ENCODE peak calls at places on chromosome 1, in eight cellular contexts. O is trophoblast cell, K is AG04450, Z is heart left ventricle, J is mesenchymal stem cell, C is ovary, I is testis, P is caudate nucleus. L is an unnamed sample.

GRCh38 chr1:56081151-56081550 is 498.2 kb downstream of the PLPP3 start:
- DNase-seq in C (peak), O (peak), J (peak), Z (peak), P (no peak), K (peak), I (no peak), L (no peak)

GRCh38 chr1:230713915-230714764 is at the start of gene AGT:
- DNase-seq in Z (peak), O (no peak), K (peak), C (peak), I (peak), J (peak), P (peak), L (peak)

GRCh38 chr1:92747735-92748134 is 37.2 kb downstream of the EVI5 start:
- DNase-seq in O (no peak), Z (no peak), J (peak), C (no peak), P (no peak), K (no peak), I (no peak), L (no peak)

GRCh38 chr1:73144321-73144720 is 862.0 kb upstream of the NEGR1 start:
- DNase-seq in P (no peak), O (no peak), J (no peak), K (no peak), I (no peak), Z (no peak), C (no peak), L (no peak)

GRCh38 chr1:46553506-46553905 is 2.1 kb upstream of the KNCN start:
- DNase-seq in Z (no peak), C (no peak), J (no peak), K (no peak), I (no peak), O (no peak), P (no peak), L (no peak)

GRCh38 chr1:32364836-32365235 is 2.5 kb downstream of the TSSK3 start:
- DNase-seq in O (no peak), K (no peak), Z (no peak), J (no peak), P (no peak), C (no peak), I (no peak), L (no peak)

GRCh38 chr1:39573736-39574624 is 2.6 kb downstream of the PABPC4 start:
- DNase-seq in I (no peak), K (no peak), J (peak), Z (peak), O (peak), P (no peak), C (no peak), L (peak)

GRCh38 chr1:200873116-200873670 is 412 bp downstream of the GPR25 start:
- DNase-seq in C (peak), O (no peak), I (no peak), P (no peak), J (no peak), K (no peak), Z (no peak), L (no peak)

GRCh38 chr1:235954306-235955283 is 87.9 kb upstream of the LYST start:
- DNase-seq in C (no peak), Z (no peak), K (no peak), I (no peak), O (peak), P (peak), J (peak), L (no peak)

GRCh38 chr1:56505792-56506191 is 73.6 kb downstream of the PLPP3 start:
- DNase-seq in J (no peak), O (no peak), K (no peak), C (no peak), P (no peak), I (no peak), Z (no peak), L (no peak)

GRCh38 chr1:203867816-203868215 is 6.4 kb downstream of the SNRPE start:
- DNase-seq in O (peak), I (no peak), P (no peak), C (no peak), J (no peak), Z (no peak), K (no peak), L (no peak)

GRCh38 chr1:11062965-11063401 is 3.2 kb upstream of the SRM start:
- DNase-seq in I (no peak), J (no peak), O (no peak), K (no peak), P (no peak), C (no peak), Z (no peak), L (no peak)

GRCh38 chr1:241351841-241352240 is 5.2 kb downstream of the RGS7 start:
- DNase-seq in C (no peak), K (no peak), Z (no peak), O (no peak), P (no peak), I (no peak), J (no peak), L (no peak)

GRCh38 chr1:227901906-227902640 is 45.7 kb downstream of the WNT9A start:
- DNase-seq in J (peak), P (no peak), Z (no peak), O (no peak), I (no peak), C (no peak), K (no peak), L (no peak)

GRCh38 chr1:115771847-115772457 is 3.4 kb upstream of the CASQ2 start:
- DNase-seq in C (peak), Z (peak), P (peak), K (peak), J (peak), O (peak), I (peak), L (peak)

GRCh38 chr1:2949966-2950925 is 71.0 kb upstream of the ACTRT2 start:
- DNase-seq in Z (no peak), K (no peak), O (no peak), J (no peak), C (no peak), I (no peak), P (no peak), L (no peak)

GRCh38 chr1:187549540-187549939 is 720.8 kb downstream of the PLA2G4A start:
- DNase-seq in I (no peak), C (no peak), Z (no peak), P (no peak), J (no peak), K (no peak), O (no peak), L (no peak)

GRCh38 chr1:165109013-165109412 is 247.5 kb downstream of the LMX1A start:
- DNase-seq in J (no peak), Z (no peak), P (no peak), C (no peak), I (no peak), K (no peak), O (no peak), L (no peak)

GRCh38 chr1:163163861-163164582 is 38.7 kb downstream of the RGS5 start:
- DNase-seq in I (peak), J (peak), C (no peak), K (peak), Z (no peak), O (no peak), P (no peak), L (no peak)

GRCh38 chr1:32215629-32216505 is 6.3 kb downstream of the TMEM234 start:
- DNase-seq in J (peak), K (no peak), C (peak), O (peak), P (peak), I (peak), Z (peak), L (peak)

GRCh38 chr1:27001570-27002360 is 8.3 kb downstream of the TRNP1 start:
- DNase-seq in J (peak), I (peak), P (peak), K (no peak), C (no peak), O (no peak), Z (peak), L (no peak)
- H3K27ac ChIP-seq in J (peak), I (no peak), P (peak), K (peak), C (no peak), O (no peak), Z (peak), L (peak)

GRCh38 chr1:244231193-244231571 is 180.1 kb downstream of the ZBTB18 start:
- DNase-seq in I (no peak), K (no peak), P (no peak), O (peak), C (no peak), J (no peak), Z (no peak), L (no peak)
- H3K27ac ChIP-seq in I (no peak), K (no peak), P (no peak), O (no peak), C (no peak), J (no peak), Z (no peak), L (no peak)

GRCh38 chr1:79295967-79296366 is 289.4 kb upstream of the ADGRL4 start:
- DNase-seq in K (no peak), Z (no peak), P (no peak), C (no peak), O (peak), J (peak), I (no peak), L (no peak)
- H3K27ac ChIP-seq in K (no peak), Z (no peak), P (no peak), C (no peak), O (no peak), J (no peak), I (no peak), L (no peak)

GRCh38 chr1:109133815-109134214 is 19.9 kb downstream of the ELAPOR1 start:
- DNase-seq in J (no peak), O (no peak), P (peak), K (no peak), C (no peak), I (no peak), Z (peak), L (no peak)
- H3K27ac ChIP-seq in J (no peak), O (no peak), P (no peak), K (no peak), C (no peak), I (no peak), Z (no peak), L (no peak)

GRCh38 chr1:246682231-246682895 is 41.8 kb upstream of the SCCPDH start:
- DNase-seq in Z (peak), K (no peak), C (no peak), J (peak), O (peak), P (no peak), I (no peak), L (no peak)
- H3K27ac ChIP-seq in Z (peak), K (no peak), C (no peak), J (no peak), O (peak), P (no peak), I (no peak), L (peak)

GRCh38 chr1:226704169-226704921 is 34.7 kb downstream of the ITPKB start:
- DNase-seq in I (no peak), J (peak), K (no peak), C (no peak), O (no peak), Z (no peak), P (no peak), L (no peak)
- H3K27ac ChIP-seq in I (peak), J (no peak), K (no peak), C (no peak), O (no peak), Z (peak), P (no peak), L (peak)

GRCh38 chr1:41158147-41158875 is 83.8 kb downstream of the SCMH1 start:
- DNase-seq in I (no peak), C (no peak), J (peak), K (no peak), O (no peak), P (no peak), Z (no peak), L (no peak)
- H3K27ac ChIP-seq in I (no peak), C (no peak), J (no peak), K (no peak), O (peak), P (no peak), Z (no peak), L (no peak)

DNA sequence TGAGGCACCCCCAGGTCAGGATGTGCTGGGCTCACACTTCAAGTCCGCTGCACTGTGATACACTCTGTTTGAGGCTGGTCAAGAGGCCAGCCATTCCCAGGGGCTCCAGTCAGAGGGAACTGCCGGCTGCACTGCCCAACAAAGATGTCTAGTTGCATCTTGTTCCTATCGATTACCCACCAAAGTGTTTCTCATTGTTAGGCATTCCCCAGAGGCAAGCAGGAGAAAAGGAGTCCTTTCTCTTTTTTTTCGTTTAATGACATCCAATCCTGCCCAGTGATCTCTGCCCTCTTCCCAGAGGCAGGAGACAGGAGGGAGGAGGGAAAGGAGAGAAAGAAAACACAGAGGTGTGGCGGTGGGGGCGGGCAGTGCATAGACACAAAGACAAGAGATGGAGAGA is 150.4 kb downstream of the OMA1 start:
- DNase-seq in K (no peak), P (no peak), C (no peak), J (no peak), Z (no peak), I (no peak), O (no peak), L (no peak)
- H3K27ac ChIP-seq in K (peak), P (no peak), C (no peak), J (peak), Z (no peak), I (no peak), O (no peak), L (no peak)